ENCODE peak calls at places on chromosome 6, in seven cellular contexts. U, K, C, N, V, Y and X are unnamed samples.

GRCh38 chr6:134740473-134741192 is 209.3 kb downstream of the ALDH8A1 start:
- DNase-seq in U (peak), K (no peak), C (no peak), N (no peak), V (no peak), Y (peak), X (no peak)

GRCh38 chr6:33168624-33169023 is 23.6 kb downstream of the COL11A2 start:
- DNase-seq in U (no peak), K (no peak), C (no peak), N (no peak), V (no peak), Y (no peak), X (no peak)

GRCh38 chr6:44667668-44668390 is 280.3 kb downstream of the CDC5L start:
- DNase-seq in U (peak), K (no peak), C (no peak), N (peak), V (no peak), Y (no peak), X (no peak)

GRCh38 chr6:19835605-19836004 is 1.6 kb upstream of the ID4 start:
- DNase-seq in U (no peak), K (no peak), C (no peak), N (no peak), V (no peak), Y (no peak), X (no peak)

GRCh38 chr6:164396071-164397047 is 913.0 kb downstream of the C6orf118 start:
- DNase-seq in U (peak), K (no peak), C (no peak), N (peak), V (no peak), Y (no peak), X (no peak)

GRCh38 chr6:160853946-160854345 is 137.6 kb upstream of the MAP3K4 start:
- DNase-seq in U (no peak), K (no peak), C (no peak), N (no peak), V (no peak), Y (no peak), X (no peak)

GRCh38 chr6:14452567-14453527 is 335.3 kb downstream of the CD83 start:
- DNase-seq in U (no peak), K (peak), C (no peak), N (no peak), V (no peak), Y (no peak), X (no peak)

GRCh38 chr6:134166529-134167221 is 114.3 kb upstream of the SLC2A12 start:
- DNase-seq in U (peak), K (no peak), C (no peak), N (no peak), V (no peak), Y (no peak), X (no peak)

GRCh38 chr6:74578339-74578738 is 627.5 kb downstream of the COL12A1 start:
- DNase-seq in U (peak), K (no peak), C (no peak), N (no peak), V (no peak), Y (no peak), X (no peak)

GRCh38 chr6:6546318-6547110 is 42.0 kb upstream of the LY86 start:
- DNase-seq in U (peak), K (peak), C (peak), N (peak), V (no peak), Y (no peak), X (peak)

GRCh38 chr6:72911463-72912153 is 289.7 kb downstream of the KCNQ5 start:
- DNase-seq in U (peak), K (no peak), C (no peak), N (no peak), V (no peak), Y (no peak), X (no peak)

GRCh38 chr6:82588020-82588419 is 224.4 kb downstream of the TPBG start:
- DNase-seq in U (no peak), K (no peak), C (no peak), N (no peak), V (no peak), Y (no peak), X (no peak)
- TF ChIP-seq CTCF in U (no peak), K (no peak), C (no peak), N (no peak), V (no peak), Y (no peak), X (no peak)

GRCh38 chr6:31270788-31271640 is 878 bp downstream of the HLA-C start:
- DNase-seq in U (peak), K (peak), C (peak), N (peak), V (peak), Y (peak), X (peak)

GRCh38 chr6:31267504-31268371 is 4.2 kb downstream of the HLA-C start:
- DNase-seq in U (no peak), K (no peak), C (no peak), N (no peak), V (no peak), Y (no peak), X (no peak)

GRCh38 chr6:31272856-31273626 is 1.1 kb upstream of the HLA-C start:
- DNase-seq in U (no peak), K (no peak), C (no peak), N (no peak), V (no peak), Y (no peak), X (no peak)

GRCh38 chr6:31272431-31272830 is 539 bp upstream of the HLA-C start:
- DNase-seq in U (peak), K (peak), C (no peak), N (no peak), V (no peak), Y (peak), X (no peak)

DNA sequence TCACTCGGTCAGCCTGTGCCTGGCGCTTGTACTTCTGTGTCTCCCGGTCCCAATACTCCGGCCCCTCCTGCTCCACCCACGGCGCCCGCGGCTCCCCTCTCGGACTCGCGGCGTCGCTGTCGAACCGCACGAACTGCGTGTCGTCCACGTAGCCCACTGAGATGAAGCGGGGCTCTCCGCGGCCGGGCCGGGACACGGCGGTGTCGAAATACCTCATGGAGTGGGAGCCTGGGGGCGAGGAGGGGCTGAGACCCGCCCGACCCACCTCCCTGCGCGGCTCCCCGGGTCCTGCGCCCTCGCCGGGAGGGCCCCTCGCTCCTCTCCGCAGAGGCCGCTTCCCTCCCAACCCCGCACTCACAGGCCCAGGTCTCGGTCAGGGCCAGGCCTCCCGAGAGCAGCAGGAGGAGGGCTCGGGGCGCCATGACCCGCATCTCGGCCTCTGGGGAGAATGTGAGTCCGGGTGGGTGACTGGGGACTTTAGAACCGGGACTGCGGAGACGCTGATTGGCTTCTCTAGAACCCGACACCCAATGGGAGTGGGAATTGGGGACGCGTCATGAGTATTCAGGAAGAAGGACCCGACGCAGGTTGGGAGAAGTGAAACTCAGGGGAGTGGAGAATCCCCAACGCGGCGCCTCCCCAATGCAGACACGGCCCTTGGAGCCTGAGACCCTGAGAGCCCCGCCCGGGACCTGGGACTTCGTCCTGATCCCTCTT is at the start of gene HLA-C:
- DNase-seq in U (peak), K (peak), C (peak), N (peak), V (peak), Y (peak), X (peak)
- TF ChIP-seq CTCF in U (peak), K (no peak), C (no peak), N (no peak), V (no peak), Y (no peak), X (no peak)

DNA sequence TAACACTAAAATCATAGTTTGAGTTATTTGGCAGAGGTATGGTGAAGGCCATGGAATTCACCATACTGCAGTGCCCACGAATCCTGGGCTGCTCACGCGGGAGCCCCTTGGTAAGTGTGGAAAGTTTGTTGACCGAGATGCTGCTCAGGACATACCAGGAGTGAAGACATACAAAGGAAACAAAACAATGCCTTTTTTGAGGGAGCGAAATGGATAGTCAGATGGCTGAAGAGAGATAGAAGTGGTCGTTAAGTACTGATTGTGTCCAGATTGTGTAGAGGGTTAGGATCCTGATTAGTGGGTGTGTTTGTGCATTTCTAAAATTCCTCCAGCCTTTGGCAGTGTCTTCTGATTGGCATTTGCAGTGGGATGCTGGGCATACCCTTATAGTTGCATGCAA is 83.0 kb downstream of the SOBP start:
- DNase-seq in U (no peak), K (no peak), C (no peak), N (no peak), V (no peak), Y (no peak), X (no peak)
- TF ChIP-seq CTCF in U (no peak), K (no peak), C (no peak), N (no peak), V (no peak), Y (no peak), X (no peak)

GRCh38 chr6:140445474-140446004 is 1071.1 kb upstream of the CITED2 start:
- DNase-seq in U (peak), K (no peak), C (no peak), N (no peak), V (no peak), Y (peak), X (no peak)

GRCh38 chr6:140438346-140438735 is 1063.9 kb upstream of the CITED2 start:
- DNase-seq in U (peak), K (no peak), C (no peak), N (no peak), V (no peak), Y (peak), X (no peak)

GRCh38 chr6:140440223-140440810 is 1065.9 kb upstream of the CITED2 start:
- DNase-seq in U (no peak), K (no peak), C (no peak), N (no peak), V (no peak), Y (no peak), X (no peak)

GRCh38 chr6:140437619-140438345 is 1063.3 kb upstream of the CITED2 start:
- DNase-seq in U (peak), K (no peak), C (no peak), N (no peak), V (no peak), Y (peak), X (no peak)

DNA sequence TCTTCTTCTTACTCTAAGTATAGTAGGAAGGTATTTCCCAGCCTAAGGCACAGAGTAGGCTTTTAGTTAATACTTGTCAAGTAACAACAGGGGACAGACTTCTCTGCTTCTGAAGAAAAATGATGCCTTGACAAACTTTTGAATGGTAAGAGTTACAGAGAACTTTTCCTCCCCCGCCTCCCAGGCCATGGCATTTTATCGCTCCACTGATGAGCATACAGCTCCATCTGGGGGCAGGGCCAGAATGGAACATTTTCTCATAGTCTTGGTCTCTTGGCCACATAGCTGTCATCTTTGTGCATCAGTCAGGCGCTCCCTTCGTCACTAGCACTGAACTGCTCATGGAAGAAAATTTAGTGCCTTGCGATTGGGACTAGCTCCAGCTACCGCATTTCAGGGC is 1066.8 kb upstream of the CITED2 start:
- DNase-seq in U (peak), K (no peak), C (peak), N (peak), V (peak), Y (peak), X (peak)
- TF ChIP-seq CTCF in U (peak), K (peak), C (no peak), N (peak), V (peak), Y (no peak), X (peak)

GRCh38 chr6:89736887-89737286 is 82.7 kb downstream of the MDN1 start:
- DNase-seq in U (no peak), K (no peak), C (no peak), N (no peak), V (no peak), Y (no peak), X (no peak)
- TF ChIP-seq CTCF in U (no peak), K (no peak), C (no peak), N (no peak), V (no peak), Y (no peak), X (no peak)

DNA sequence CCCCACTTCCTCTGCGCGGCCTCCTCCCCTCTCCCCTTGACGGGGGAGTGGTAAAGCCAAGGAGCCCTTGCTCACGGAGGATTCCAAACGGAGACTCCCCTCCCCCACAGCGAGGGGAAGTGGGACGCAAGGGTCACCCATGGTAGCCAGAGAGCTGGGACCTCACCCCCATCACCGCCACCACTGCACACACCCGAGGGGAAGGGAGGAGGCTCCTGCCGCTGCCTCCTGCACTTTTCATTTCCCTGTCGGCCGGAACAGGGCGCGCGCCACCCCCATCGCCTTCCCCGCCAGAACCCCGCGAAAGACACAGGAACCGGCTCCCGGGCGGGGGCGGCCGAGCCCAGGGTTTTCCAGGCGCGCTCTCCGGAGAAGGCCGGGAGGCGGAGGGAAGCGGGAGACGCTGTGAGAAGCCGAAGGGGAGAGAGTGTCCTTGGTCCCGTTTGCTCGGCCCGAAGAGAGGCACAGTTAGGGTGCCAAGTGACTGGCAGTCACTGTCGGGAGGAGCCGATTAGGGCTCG is 789 bp downstream of the CCND3 start:
- DNase-seq in U (no peak), K (peak), C (peak), N (no peak), V (peak), Y (peak), X (peak)
- TF ChIP-seq CTCF in U (no peak), K (no peak), C (no peak), N (no peak), V (no peak), Y (no peak), X (no peak)

DNA sequence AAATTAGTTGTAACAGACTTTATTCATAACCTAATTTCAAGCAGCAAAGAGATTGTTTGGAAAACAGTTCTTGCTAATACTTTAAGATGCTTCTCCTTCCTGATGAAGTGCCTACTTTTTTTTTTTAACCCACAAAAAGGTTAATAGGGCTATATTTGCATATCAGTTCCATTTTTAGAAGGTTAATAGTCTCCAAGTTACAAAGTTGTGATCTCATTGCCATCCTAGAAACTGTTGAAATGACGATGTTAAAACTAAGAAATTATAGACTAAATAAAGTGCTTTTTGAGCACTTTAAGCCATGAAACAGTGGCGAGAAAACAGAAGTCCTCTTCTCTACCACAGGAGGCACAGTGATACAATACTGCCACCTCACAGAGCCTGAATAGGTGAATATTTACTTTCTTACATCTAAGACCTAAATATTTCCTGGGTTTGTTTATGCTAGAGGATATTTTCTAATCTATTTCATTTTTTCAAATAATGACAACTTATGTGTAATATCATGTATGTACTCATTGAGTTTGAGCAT is 5.3 kb downstream of the RNF144B start:
- DNase-seq in U (no peak), K (no peak), C (no peak), N (no peak), V (no peak), Y (no peak), X (no peak)
- TF ChIP-seq CTCF in U (no peak), K (no peak), C (no peak), N (peak), V (no peak), Y (no peak), X (no peak)

GRCh38 chr6:3258720-3259490 is at the start of gene PSMG4:
- DNase-seq in U (peak), K (peak), C (peak), N (peak), V (peak), Y (peak), X (peak)
- TF ChIP-seq CTCF in U (no peak), K (no peak), C (no peak), N (peak), V (no peak), Y (no peak), X (no peak)

GRCh38 chr6:61887425-61887824 is 398.6 kb downstream of the KHDRBS2 start:
- DNase-seq in U (peak), K (no peak), C (no peak), N (no peak), V (no peak), Y (no peak), X (no peak)

DNA sequence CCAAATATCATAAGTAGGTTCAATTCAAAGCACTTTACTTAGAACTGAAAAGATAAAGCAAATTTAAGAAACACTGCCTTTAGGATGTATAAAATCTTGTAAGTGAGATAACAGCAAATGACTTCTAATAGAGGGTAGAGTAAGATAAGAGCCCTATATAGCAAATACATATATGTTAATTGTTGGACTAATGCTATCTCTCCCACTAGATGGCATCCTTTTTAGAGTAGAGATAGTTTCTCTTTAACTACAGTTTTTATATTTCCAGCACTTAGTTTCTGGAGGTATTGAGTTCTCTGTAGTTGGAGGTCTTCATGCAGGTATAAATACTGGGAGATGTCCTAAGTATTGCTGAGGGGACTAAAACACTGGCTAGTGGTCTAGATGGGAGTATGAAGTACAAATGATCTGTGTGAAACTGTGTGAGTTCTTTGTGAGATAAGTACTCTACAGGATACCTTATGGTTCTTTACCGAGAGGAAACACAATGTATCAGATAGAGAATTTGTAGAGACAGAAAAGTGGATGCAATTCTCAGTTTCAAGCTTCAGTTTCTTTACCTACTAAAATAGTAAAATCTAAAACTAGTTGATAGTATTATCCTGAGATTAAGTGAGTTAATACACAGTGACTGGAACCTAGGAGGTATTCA is 399.3 kb downstream of the KHDRBS2 start:
- DNase-seq in U (no peak), K (no peak), C (no peak), N (no peak), V (no peak), Y (no peak), X (no peak)
- TF ChIP-seq CTCF in U (no peak), K (no peak), C (no peak), N (peak), V (no peak), Y (peak), X (no peak)